ENCODE peak calls at places on chromosomes 3 and 15, in four cellular contexts. E, W, I and S are unnamed samples.

GRCh38 chr3:108088697-108089096 is 2.1 kb downstream of the CD47 start:
- DNase-seq in W (no peak), E (no peak), I (peak; percentile 13), S (no peak)

GRCh38 chr3:48038971-48039481 is 22.8 kb upstream of the MAP4 start:
- DNase-seq in E (no peak), I (no peak), W (no peak), S (no peak)

GRCh38 chr3:134197681-134198261 is 52.9 kb downstream of the RYK start:
- DNase-seq in E (no peak), I (peak; percentile 56), W (no peak), S (no peak)

GRCh38 chr3:145219355-145220196 is 941.4 kb downstream of the PLOD2 start:
- DNase-seq in I (no peak), E (no peak), W (no peak), S (no peak)

GRCh38 chr15:81087121-81087520 is 46.9 kb upstream of the CFAP161 start:
- DNase-seq in E (no peak), W (no peak), I (no peak), S (no peak)

GRCh38 chr3:145183261-145183660 is 977.7 kb downstream of the PLOD2 start:
- DNase-seq in E (no peak), W (no peak), I (no peak), S (no peak)

GRCh38 chr3:129827765-129828164 is 65.7 kb downstream of the TMCC1 start:
- DNase-seq in I (peak; percentile 41), W (no peak), E (no peak), S (no peak)

GRCh38 chr3:167030059-167030458 is 350.0 kb downstream of the ZBBX start:
- DNase-seq in I (no peak), E (no peak), W (no peak), S (no peak)

GRCh38 chr15:70321106-70321809 is 223.5 kb upstream of the TLE3 start:
- DNase-seq in E (no peak), W (no peak), I (no peak), S (no peak)

GRCh38 chr15:39624806-39625205 is 43.9 kb downstream of the THBS1 start:
- DNase-seq in E (no peak), W (no peak), I (peak; percentile 77), S (no peak)

GRCh38 chr3:52004906-52005395 is 9.3 kb upstream of the RPL29 start:
- DNase-seq in E (no peak), I (no peak), W (no peak), S (no peak)

GRCh38 chr15:82146990-82147461 is 101.2 kb upstream of the MEX3B start:
- DNase-seq in E (no peak), W (no peak), I (no peak), S (no peak)

GRCh38 chr3:29585368-29585767 is 304.5 kb downstream of the RBMS3 start:
- DNase-seq in I (no peak), E (no peak), W (no peak), S (no peak)

GRCh38 chr3:185740133-185740532 is 84.7 kb downstream of the IGF2BP2 start:
- DNase-seq in W (no peak), E (no peak), I (no peak), S (no peak)

GRCh38 chr3:102092617-102093466 is 243.5 kb downstream of the NFKBIZ start:
- DNase-seq in I (no peak), E (no peak), W (no peak), S (no peak)

GRCh38 chr3:58633157-58633865 is 33.3 kb downstream of the FAM3D start:
- DNase-seq in W (no peak), E (no peak), I (no peak), S (no peak)